ENCODE peak calls at places on chromosomes 5 and 9, in four cellular contexts. H is PC-9, C is left ventricle myocardium inferior, Y is vagina. F is an unnamed sample. For H3K27me3, the result is how much of the 10 kb centered on the place peaks cover.

GRCh38 chr9:116112236-116112635 is 41.4 kb upstream of the PAPPA start:
- DNase-seq in H (no peak), C (no peak), Y (no peak), F (no peak)

GRCh38 chr5:110903966-110904365 is 165.2 kb downstream of the SLC25A46 start:
- DNase-seq in C (no peak), Y (no peak), H (peak), F (no peak)

GRCh38 chr9:16515879-16516289 is 354.6 kb downstream of the BNC2 start:
- DNase-seq in H (no peak), Y (no peak), C (no peak), F (peak)

GRCh38 chr9:2116073-2116472 is 100.9 kb downstream of the SMARCA2 start:
- DNase-seq in C (no peak), H (no peak), Y (no peak), F (no peak)

GRCh38 chr5:26148569-26149107 is 889.7 kb downstream of the CDH9 start:
- DNase-seq in C (no peak), H (no peak), Y (no peak), F (no peak)

GRCh38 chr5:71887680-71888079 is 168.6 kb downstream of the CARTPT start:
- DNase-seq in H (peak), Y (no peak), C (no peak), F (peak)

GRCh38 chr9:15104826-15105420 is 194.7 kb upstream of the FREM1 start:
- DNase-seq in H (no peak), Y (no peak), C (no peak), F (no peak)

GRCh38 chr5:72101828-72102227 is 5.4 kb upstream of the MAP1B start:
- DNase-seq in Y (no peak), C (no peak), H (peak), F (no peak)

GRCh38 chr9:36873247-36873875 is 160.7 kb downstream of the PAX5 start:
- DNase-seq in Y (no peak), C (peak), H (peak), F (peak)

GRCh38 chr9:36876056-36876455 is 158.0 kb downstream of the PAX5 start:
- DNase-seq in C (no peak), Y (no peak), H (no peak), F (no peak)

GRCh38 chr9:36874261-36874660 is 159.8 kb downstream of the PAX5 start:
- DNase-seq in H (no peak), Y (no peak), C (no peak), F (no peak)

GRCh38 chr9:36872641-36873040 is 161.4 kb downstream of the PAX5 start:
- DNase-seq in C (no peak), H (no peak), Y (no peak), F (no peak)

DNA sequence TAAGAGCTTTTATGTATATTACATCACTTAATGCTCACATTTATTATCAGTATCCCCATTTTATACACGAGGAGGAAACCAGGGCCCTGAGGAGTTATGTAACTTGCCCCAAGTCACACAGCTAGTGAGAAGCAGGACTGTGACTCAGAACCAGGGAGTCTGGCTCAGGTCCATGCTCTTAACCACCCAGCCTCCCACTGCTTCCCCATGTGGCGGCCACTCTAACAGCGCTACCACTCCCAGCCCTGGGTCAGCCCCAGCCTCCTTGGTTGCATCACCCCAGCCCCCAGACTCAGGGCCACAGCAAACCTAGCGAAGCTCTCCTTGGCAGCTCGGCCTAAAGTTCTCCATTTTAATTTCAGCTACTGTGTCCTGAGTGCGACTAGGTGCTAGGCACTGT is 159.1 kb downstream of the PAX5 start:
- DNase-seq in C (no peak), H (no peak), Y (no peak), F (no peak)
- H3K27me3 ChIP-seq in C (under half), H (under half), Y (under half), F (under half)

GRCh38 chr9:68738346-68738745 is 33.3 kb downstream of the PIP5K1B start:
- DNase-seq in H (no peak), C (peak), Y (no peak), F (no peak)
- H3K27ac ChIP-seq in H (no peak), C (peak), Y (no peak), F (no peak)

DNA sequence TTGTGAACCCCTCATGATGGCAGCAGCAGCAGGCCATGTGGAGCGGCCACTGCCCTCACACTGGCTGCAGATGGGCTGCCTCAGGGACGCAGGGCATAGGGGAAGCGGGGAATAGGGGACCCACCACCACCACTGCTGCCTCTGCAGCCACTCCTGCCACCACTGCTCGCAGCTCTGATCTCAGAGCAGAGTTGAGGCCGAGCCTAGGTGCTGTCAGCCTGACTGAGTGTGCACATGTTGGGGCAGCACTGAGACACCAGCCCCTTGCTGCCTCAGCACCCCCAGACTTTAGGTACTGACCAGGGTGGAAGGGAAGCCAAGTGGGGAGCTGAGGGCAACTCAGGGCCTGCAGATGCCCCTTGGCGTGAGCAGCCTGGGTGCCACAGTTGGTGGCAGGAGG is 843.9 kb upstream of the DMAC1 start:
- DNase-seq in H (no peak), C (no peak), Y (no peak), F (no peak)
- H3K27me3 ChIP-seq in H (under half), C (under half), Y (under half), F (under half)

GRCh38 chr5:133842846-133843725 is 125.3 kb downstream of the C5orf15 start:
- DNase-seq in Y (no peak), H (no peak), C (no peak), F (no peak)

GRCh38 chr5:133843911-133844310 is 124.5 kb downstream of the C5orf15 start:
- DNase-seq in Y (no peak), C (no peak), H (no peak), F (no peak)

GRCh38 chr5:133846478-133847226 is 121.8 kb downstream of the C5orf15 start:
- DNase-seq in C (no peak), Y (no peak), H (no peak), F (no peak)

GRCh38 chr5:133847301-133847700 is 121.1 kb downstream of the C5orf15 start:
- DNase-seq in C (no peak), Y (no peak), H (no peak), F (no peak)

DNA sequence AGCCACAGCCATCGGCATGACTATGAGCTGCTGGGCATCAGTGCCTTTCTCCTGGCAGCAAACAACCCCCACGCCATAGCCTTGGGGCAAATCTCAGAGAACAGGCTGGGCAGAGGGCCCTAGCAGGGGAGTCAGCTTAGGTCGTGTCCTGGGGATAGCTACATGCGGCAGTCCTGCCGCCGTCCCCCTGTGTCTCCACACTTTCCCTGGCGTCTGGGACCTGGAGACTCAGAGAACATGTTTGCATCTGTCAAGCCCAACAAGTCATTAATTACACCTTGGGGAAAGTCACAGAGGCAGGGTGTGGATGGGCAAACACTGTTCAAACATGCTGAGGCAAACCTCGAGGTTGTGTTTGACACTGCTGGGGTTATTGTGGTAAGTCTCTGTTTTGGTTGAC is 123.6 kb downstream of the C5orf15 start:
- DNase-seq in Y (no peak), H (no peak), C (no peak), F (no peak)
- H3K27ac ChIP-seq in Y (no peak), H (no peak), C (no peak), F (no peak)

GRCh38 chr5:493251-493701 is 31.0 kb downstream of the SLC9A3 start:
- DNase-seq in H (no peak), Y (no peak), C (no peak), F (no peak)

GRCh38 chr5:493758-494157 is 30.5 kb downstream of the SLC9A3 start:
- DNase-seq in C (no peak), Y (no peak), H (no peak), F (no peak)

GRCh38 chr5:491856-492155 is 32.4 kb downstream of the SLC9A3 start:
- DNase-seq in H (no peak), C (no peak), Y (no peak), F (no peak)

GRCh38 chr5:491119-491855 is 33.0 kb downstream of the SLC9A3 start:
- DNase-seq in C (no peak), H (no peak), Y (no peak), F (no peak)

DNA sequence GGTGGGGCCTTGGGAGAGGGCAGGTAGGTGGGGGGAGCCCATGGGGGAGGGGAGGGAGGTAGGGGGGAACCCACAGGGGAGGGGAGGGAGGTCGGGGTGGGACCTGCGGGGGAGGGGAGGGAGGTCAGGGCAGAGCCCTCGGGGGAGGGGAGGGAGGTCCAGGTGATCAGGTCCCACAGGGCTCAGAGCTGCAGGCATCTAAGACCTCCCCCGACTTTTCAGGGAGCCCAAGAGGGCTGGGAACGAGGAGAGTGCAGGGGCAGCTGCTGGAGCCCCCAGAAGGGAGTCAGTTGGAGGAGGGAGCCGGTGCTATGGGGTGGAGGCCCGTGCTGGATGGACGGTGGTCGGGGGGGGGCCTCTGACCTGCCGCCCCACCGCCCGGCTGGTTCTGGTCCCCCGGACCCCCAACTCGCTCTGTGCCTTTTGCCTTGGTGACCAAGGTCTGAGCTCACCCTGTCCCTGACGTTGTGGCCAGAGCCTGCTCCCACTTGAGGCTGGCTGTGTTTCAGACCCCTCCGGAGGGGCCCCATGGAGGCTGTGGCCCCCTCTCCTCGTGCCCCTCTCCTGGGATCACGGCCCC is 31.8 kb downstream of the SLC9A3 start:
- DNase-seq in C (no peak), Y (no peak), H (no peak), F (no peak)
- H3K27me3 ChIP-seq in C (half or more), Y (under half), H (half or more), F (half or more)

DNA sequence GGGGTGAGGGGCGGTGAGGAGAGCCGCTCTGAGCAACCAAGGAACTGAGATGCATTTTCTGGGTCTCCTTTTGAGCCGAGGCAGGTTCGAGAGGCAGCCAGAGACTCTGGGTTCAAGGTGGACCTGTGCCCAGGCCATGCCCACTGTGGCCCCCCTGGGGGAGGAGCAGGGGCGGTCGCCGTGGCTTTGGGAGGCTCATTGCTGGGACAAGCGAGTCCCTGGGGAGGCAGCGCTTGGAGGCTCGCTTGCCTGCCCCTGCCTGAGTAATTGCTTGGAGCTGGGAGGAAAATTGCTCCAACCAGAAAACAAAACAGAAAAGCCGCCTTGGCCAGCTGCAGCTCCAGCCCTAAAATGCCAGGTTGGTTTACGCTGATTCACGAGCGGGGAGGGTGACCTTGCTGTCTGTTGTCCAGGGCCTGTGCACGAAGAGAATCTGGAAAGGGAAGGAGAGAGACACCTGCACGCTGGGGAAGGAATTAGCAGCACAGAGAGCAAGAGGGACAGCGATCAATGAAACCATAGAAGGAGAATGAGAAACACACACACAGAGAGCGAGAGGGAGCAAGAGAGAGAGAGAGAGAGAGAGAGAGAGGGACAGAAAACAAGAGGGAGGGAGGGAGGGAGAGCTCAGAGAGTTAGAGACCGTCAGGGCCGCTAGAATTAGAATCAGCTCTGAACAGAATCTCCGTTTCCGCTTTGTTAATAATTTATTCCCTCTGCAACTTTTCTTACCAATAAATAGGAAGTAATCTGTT is 25.3 kb downstream of the NTNG2 start:
- DNase-seq in C (no peak), H (no peak), Y (no peak), F (no peak)
- H3K27ac ChIP-seq in C (no peak), H (no peak), Y (no peak), F (no peak)